ENCODE peak calls at places on chromosomes 5 and 9, in eight cellular contexts. One of them, this sample, is unnamed. For H3K27me3, the result is how much of the 10 kb centered on the place peaks cover.

GRCh38 chr5:61159070-61159469 is 3.2 kb downstream of the SMIM15 start:
- DNase-seq in mesenchymal stem cell: no peak
- DNase-seq in GM23248: peak
- DNase-seq in IMR-90: no peak
- DNase-seq in neural progenitor cell: no peak
- DNase-seq in K562: no peak
- DNase-seq in HCT116: no peak
- DNase-seq in GM23338: no peak
- DNase-seq in this sample: no peak

GRCh38 chr9:88392549-88392948 is 4.3 kb downstream of the SPIN1 start:
- DNase-seq in neural progenitor cell: no peak
- DNase-seq in GM23338: no peak
- DNase-seq in IMR-90: no peak
- DNase-seq in K562: no peak
- DNase-seq in HCT116: no peak
- DNase-seq in GM23248: no peak
- DNase-seq in mesenchymal stem cell: no peak
- DNase-seq in this sample: no peak

GRCh38 chr5:8340739-8341344 is 471.9 kb downstream of the MTRR start:
- DNase-seq in K562: no peak
- DNase-seq in HCT116: no peak
- DNase-seq in GM23338: peak
- DNase-seq in mesenchymal stem cell: peak
- DNase-seq in neural progenitor cell: peak
- DNase-seq in IMR-90: peak
- DNase-seq in GM23248: peak
- DNase-seq in this sample: peak

GRCh38 chr5:88729476-88730182 is 153.4 kb downstream of the MEF2C start:
- DNase-seq in mesenchymal stem cell: peak
- DNase-seq in GM23248: peak
- DNase-seq in HCT116: peak
- DNase-seq in GM23338: peak
- DNase-seq in IMR-90: peak
- DNase-seq in neural progenitor cell: peak
- DNase-seq in K562: peak
- DNase-seq in this sample: peak

GRCh38 chr5:93621340-93621872 is 38.4 kb downstream of the NR2F1 start:
- DNase-seq in GM23248: no peak
- DNase-seq in IMR-90: peak
- DNase-seq in K562: no peak
- DNase-seq in GM23338: peak
- DNase-seq in HCT116: no peak
- DNase-seq in neural progenitor cell: peak
- DNase-seq in mesenchymal stem cell: peak
- DNase-seq in this sample: peak

GRCh38 chr9:12463641-12464040 is 229.5 kb upstream of the TYRP1 start:
- DNase-seq in neural progenitor cell: peak
- DNase-seq in mesenchymal stem cell: no peak
- DNase-seq in K562: no peak
- DNase-seq in GM23338: peak
- DNase-seq in GM23248: no peak
- DNase-seq in IMR-90: no peak
- DNase-seq in HCT116: no peak
- DNase-seq in this sample: no peak

GRCh38 chr5:75623846-75624245 is 12.6 kb downstream of the ANKDD1B start:
- DNase-seq in IMR-90: peak
- DNase-seq in K562: no peak
- DNase-seq in GM23248: no peak
- DNase-seq in HCT116: no peak
- DNase-seq in GM23338: no peak
- DNase-seq in neural progenitor cell: no peak
- DNase-seq in mesenchymal stem cell: peak
- DNase-seq in this sample: peak

GRCh38 chr9:96138616-96139015 is 163.4 kb downstream of the HSD17B3 start:
- DNase-seq in HCT116: no peak
- DNase-seq in mesenchymal stem cell: no peak
- DNase-seq in neural progenitor cell: no peak
- DNase-seq in IMR-90: no peak
- DNase-seq in GM23338: no peak
- DNase-seq in GM23248: no peak
- DNase-seq in K562: no peak
- DNase-seq in this sample: no peak

GRCh38 chr5:55575815-55576583 is 41.2 kb upstream of the PLPP1 start:
- DNase-seq in GM23248: no peak
- DNase-seq in K562: no peak
- DNase-seq in GM23338: no peak
- DNase-seq in IMR-90: peak
- DNase-seq in mesenchymal stem cell: peak
- DNase-seq in neural progenitor cell: no peak
- DNase-seq in HCT116: no peak
- DNase-seq in this sample: peak

GRCh38 chr5:88976914-88977313 is 93.9 kb upstream of the MEF2C start:
- DNase-seq in GM23338: no peak
- DNase-seq in HCT116: no peak
- DNase-seq in mesenchymal stem cell: no peak
- DNase-seq in IMR-90: no peak
- DNase-seq in K562: no peak
- DNase-seq in neural progenitor cell: no peak
- DNase-seq in GM23248: no peak
- DNase-seq in this sample: no peak

GRCh38 chr5:149610583-149611250 is 29.4 kb downstream of the ARHGEF37 start:
- DNase-seq in GM23248: no peak
- DNase-seq in neural progenitor cell: no peak
- DNase-seq in GM23338: peak
- DNase-seq in HCT116: no peak
- DNase-seq in IMR-90: no peak
- DNase-seq in mesenchymal stem cell: no peak
- DNase-seq in K562: no peak
- DNase-seq in this sample: no peak

GRCh38 chr5:80204808-80205614 is 50.8 kb downstream of the SERINC5 start:
- DNase-seq in HCT116: no peak
- DNase-seq in GM23248: no peak
- DNase-seq in neural progenitor cell: peak
- DNase-seq in K562: peak
- DNase-seq in GM23338: peak
- DNase-seq in IMR-90: peak
- DNase-seq in mesenchymal stem cell: peak
- DNase-seq in this sample: peak

GRCh38 chr9:72383978-72384709 is 19.1 kb upstream of the ZFAND5 start:
- DNase-seq in GM23248: peak
- DNase-seq in mesenchymal stem cell: peak
- DNase-seq in K562: no peak
- DNase-seq in GM23338: no peak
- DNase-seq in HCT116: no peak
- DNase-seq in neural progenitor cell: no peak
- DNase-seq in IMR-90: peak
- DNase-seq in this sample: peak

GRCh38 chr5:9046756-9047481 is 499.0 kb downstream of the SEMA5A start:
- DNase-seq in GM23248: peak
- DNase-seq in mesenchymal stem cell: peak
- DNase-seq in K562: no peak
- DNase-seq in IMR-90: peak
- DNase-seq in neural progenitor cell: no peak
- DNase-seq in HCT116: no peak
- DNase-seq in GM23338: no peak
- DNase-seq in this sample: peak

GRCh38 chr9:124212381-124213050 is 45.2 kb upstream of the NEK6 start:
- DNase-seq in GM23248: peak
- DNase-seq in mesenchymal stem cell: peak
- DNase-seq in K562: no peak
- DNase-seq in neural progenitor cell: no peak
- DNase-seq in HCT116: no peak
- DNase-seq in GM23338: no peak
- DNase-seq in IMR-90: peak
- DNase-seq in this sample: peak

GRCh38 chr9:111657051-111657450 is 4.4 kb upstream of the GNG10 start:
- DNase-seq in HCT116: no peak
- DNase-seq in neural progenitor cell: no peak
- DNase-seq in GM23248: no peak
- DNase-seq in IMR-90: no peak
- DNase-seq in K562: no peak
- DNase-seq in mesenchymal stem cell: no peak
- DNase-seq in GM23338: peak
- DNase-seq in this sample: no peak

GRCh38 chr5:40045429-40045828 is 620.6 kb upstream of the DAB2 start:
- DNase-seq in neural progenitor cell: no peak
- DNase-seq in GM23338: no peak
- DNase-seq in IMR-90: no peak
- DNase-seq in mesenchymal stem cell: no peak
- DNase-seq in GM23248: no peak
- DNase-seq in K562: no peak
- DNase-seq in HCT116: no peak
- DNase-seq in this sample: no peak

GRCh38 chr9:16184964-16185646 is 632.3 kb downstream of the CCDC171 start:
- DNase-seq in IMR-90: no peak
- DNase-seq in GM23248: peak
- DNase-seq in neural progenitor cell: no peak
- DNase-seq in K562: no peak
- DNase-seq in HCT116: no peak
- DNase-seq in mesenchymal stem cell: no peak
- DNase-seq in GM23338: no peak
- DNase-seq in this sample: no peak

GRCh38 chr5:167688331-167688730 is 603.1 kb upstream of the WWC1 start:
- DNase-seq in GM23338: no peak
- DNase-seq in HCT116: no peak
- DNase-seq in GM23248: peak
- DNase-seq in neural progenitor cell: no peak
- DNase-seq in K562: no peak
- DNase-seq in IMR-90: no peak
- DNase-seq in mesenchymal stem cell: peak
- DNase-seq in this sample: no peak
- H3K4me2 ChIP-seq in GM23338: no peak
- H3K4me2 ChIP-seq in HCT116: no peak
- H3K4me2 ChIP-seq in GM23248: peak
- H3K4me2 ChIP-seq in neural progenitor cell: no peak
- H3K4me2 ChIP-seq in K562: no peak
- H3K4me2 ChIP-seq in IMR-90: no peak
- H3K4me2 ChIP-seq in mesenchymal stem cell: no peak
- H3K4me2 ChIP-seq in this sample: no peak

DNA sequence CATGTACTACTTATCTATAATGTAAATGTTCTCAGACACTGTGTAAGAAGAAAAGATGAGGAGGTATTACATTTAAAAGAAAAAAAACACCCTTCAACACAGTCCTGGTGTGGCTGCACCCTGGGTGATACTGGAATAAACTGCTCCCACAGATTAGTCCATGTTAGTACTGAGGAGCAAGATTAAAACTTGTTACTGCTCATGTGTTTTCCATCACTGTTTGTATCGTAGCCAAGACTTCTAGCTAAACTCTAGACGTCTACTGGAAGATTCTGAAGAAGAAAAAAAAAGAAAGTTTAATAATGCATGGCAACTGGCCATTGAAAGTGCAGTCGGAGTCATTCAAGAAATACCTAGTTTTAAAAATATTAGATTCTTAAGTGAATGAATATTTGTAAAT is at the start of gene ASPN:
- DNase-seq in neural progenitor cell: no peak
- DNase-seq in IMR-90: peak
- DNase-seq in mesenchymal stem cell: no peak
- DNase-seq in HCT116: no peak
- DNase-seq in GM23248: peak
- DNase-seq in K562: no peak
- DNase-seq in GM23338: no peak
- DNase-seq in this sample: peak
- H3K4me3 ChIP-seq in neural progenitor cell: no peak
- H3K4me3 ChIP-seq in IMR-90: no peak
- H3K4me3 ChIP-seq in mesenchymal stem cell: no peak
- H3K4me3 ChIP-seq in HCT116: no peak
- H3K4me3 ChIP-seq in GM23248: peak
- H3K4me3 ChIP-seq in K562: no peak
- H3K4me3 ChIP-seq in GM23338: no peak
- H3K4me3 ChIP-seq in this sample: no peak

GRCh38 chr9:22114956-22115355 is 105.9 kb upstream of the CDKN2B start:
- DNase-seq in K562: no peak
- DNase-seq in HCT116: no peak
- DNase-seq in GM23248: peak
- DNase-seq in IMR-90: peak
- DNase-seq in mesenchymal stem cell: peak
- DNase-seq in neural progenitor cell: no peak
- DNase-seq in GM23338: no peak
- DNase-seq in this sample: peak
- H3K27me3 ChIP-seq in K562: under half
- H3K27me3 ChIP-seq in HCT116: under half
- H3K27me3 ChIP-seq in GM23248: under half
- H3K27me3 ChIP-seq in IMR-90: under half
- H3K27me3 ChIP-seq in mesenchymal stem cell: under half
- H3K27me3 ChIP-seq in neural progenitor cell: under half
- H3K27me3 ChIP-seq in GM23338: under half
- H3K27me3 ChIP-seq in this sample: under half

DNA sequence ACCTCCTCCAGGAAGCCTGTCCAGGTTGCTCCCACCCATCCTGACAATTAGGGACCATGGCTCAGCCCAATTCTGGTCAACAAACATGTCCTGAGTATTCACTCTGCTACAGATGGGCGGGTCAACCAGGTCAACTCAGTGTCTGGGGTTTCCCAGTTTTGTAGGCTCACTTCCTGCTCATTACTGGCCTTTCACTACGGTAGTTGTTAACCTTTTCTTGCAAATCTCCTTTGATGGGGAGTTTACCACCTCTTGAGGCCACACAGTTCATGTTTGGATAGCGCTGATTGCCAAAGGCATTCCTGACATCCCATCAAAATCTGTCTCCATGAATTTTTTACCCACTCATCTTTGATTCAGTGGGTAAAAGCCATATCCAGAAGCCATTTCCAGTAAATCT is 13.8 kb downstream of the TMEM8B start:
- DNase-seq in K562: no peak
- DNase-seq in GM23248: no peak
- DNase-seq in HCT116: no peak
- DNase-seq in mesenchymal stem cell: no peak
- DNase-seq in IMR-90: no peak
- DNase-seq in GM23338: no peak
- DNase-seq in neural progenitor cell: no peak
- DNase-seq in this sample: no peak
- H3K4me2 ChIP-seq in K562: no peak
- H3K4me2 ChIP-seq in GM23248: no peak
- H3K4me2 ChIP-seq in HCT116: no peak
- H3K4me2 ChIP-seq in mesenchymal stem cell: no peak
- H3K4me2 ChIP-seq in IMR-90: no peak
- H3K4me2 ChIP-seq in GM23338: no peak
- H3K4me2 ChIP-seq in neural progenitor cell: no peak
- H3K4me2 ChIP-seq in this sample: no peak

GRCh38 chr5:133785182-133785581 is 172.8 kb upstream of the FSTL4 start:
- DNase-seq in GM23248: no peak
- DNase-seq in GM23338: peak
- DNase-seq in mesenchymal stem cell: no peak
- DNase-seq in neural progenitor cell: peak
- DNase-seq in HCT116: no peak
- DNase-seq in K562: peak
- DNase-seq in IMR-90: no peak
- DNase-seq in this sample: no peak
- H3K4me3 ChIP-seq in GM23248: no peak
- H3K4me3 ChIP-seq in GM23338: no peak
- H3K4me3 ChIP-seq in mesenchymal stem cell: no peak
- H3K4me3 ChIP-seq in neural progenitor cell: no peak
- H3K4me3 ChIP-seq in HCT116: no peak
- H3K4me3 ChIP-seq in K562: no peak
- H3K4me3 ChIP-seq in IMR-90: no peak
- H3K4me3 ChIP-seq in this sample: no peak